ENCODE peak calls at places on chromosome 9, in six cellular contexts. R is HCT116, H is progenitor cell of endocrine pancreas, Z is fibroblast of pulmonary artery, F is A549, S is H9. K is an unnamed sample.

GRCh38 chr9:89351584-89351983 is 33.3 kb downstream of the SECISBP2 start:
- DNase-seq in S (no peak), R (no peak), Z (no peak), H (no peak), F (no peak), K (no peak)

GRCh38 chr9:97525451-97525850 is 24.0 kb downstream of the TMOD1 start:
- DNase-seq in F (no peak), S (no peak), R (no peak), H (no peak), Z (no peak), K (no peak)

GRCh38 chr9:3906437-3907213 is 380.8 kb upstream of the RFX3 start:
- DNase-seq in S (no peak), H (no peak), R (peak), Z (peak), F (peak), K (no peak)

GRCh38 chr9:36187414-36187813 is 3.3 kb upstream of the CLTA start:
- DNase-seq in Z (peak), S (no peak), F (no peak), H (no peak), R (no peak), K (no peak)

GRCh38 chr9:114226289-114227055 is 71.1 kb downstream of the COL27A1 start:
- DNase-seq in H (no peak), R (no peak), S (no peak), F (no peak), Z (no peak), K (no peak)

GRCh38 chr9:93248373-93248772 is 64.4 kb downstream of the WNK2 start:
- DNase-seq in R (no peak), S (no peak), Z (no peak), H (no peak), F (no peak), K (no peak)

GRCh38 chr9:82532504-82532903 is 530.4 kb downstream of the RASEF start:
- DNase-seq in H (no peak), F (peak), S (no peak), Z (peak), R (no peak), K (no peak)

GRCh38 chr9:93297659-93298497 is 113.9 kb downstream of the WNK2 start:
- DNase-seq in F (no peak), S (peak), H (no peak), Z (no peak), R (no peak), K (no peak)

GRCh38 chr9:78021692-78022091 is 9.9 kb downstream of the GNAQ start:
- DNase-seq in H (no peak), S (no peak), R (no peak), F (no peak), Z (no peak), K (peak)

GRCh38 chr9:35904966-35905781 is 828 bp upstream of the HRCT1 start:
- DNase-seq in S (no peak), R (no peak), F (no peak), H (no peak), Z (no peak), K (no peak)

GRCh38 chr9:110926828-110927227 is 111.4 kb downstream of the LPAR1 start:
- DNase-seq in R (no peak), H (no peak), S (no peak), F (no peak), Z (no peak), K (no peak)

GRCh38 chr9:114895605-114896004 is 34.8 kb downstream of the TNFSF8 start:
- DNase-seq in Z (peak), R (no peak), F (no peak), S (no peak), H (no peak), K (no peak)

GRCh38 chr9:135974220-135974573 is 13.0 kb upstream of the UBAC1 start:
- DNase-seq in F (no peak), R (no peak), S (no peak), Z (no peak), H (no peak), K (no peak)

GRCh38 chr9:71485306-71485705 is 283.0 kb downstream of the CEMIP2 start:
- DNase-seq in S (no peak), F (no peak), R (no peak), Z (no peak), H (no peak), K (no peak)

GRCh38 chr9:71483457-71483856 is 284.9 kb downstream of the CEMIP2 start:
- DNase-seq in F (no peak), Z (no peak), R (no peak), S (no peak), H (no peak), K (no peak)

GRCh38 chr9:71490810-71491209 is 277.5 kb downstream of the CEMIP2 start:
- DNase-seq in F (peak), R (no peak), H (no peak), Z (no peak), S (no peak), K (no peak)

GRCh38 chr9:71487046-71487445 is 281.3 kb downstream of the CEMIP2 start:
- DNase-seq in R (no peak), H (no peak), S (peak), Z (no peak), F (no peak), K (no peak)
- TF ChIP-seq CTCF in R (peak), H (no peak), S (peak), Z (no peak), F (no peak), K (no peak)

DNA sequence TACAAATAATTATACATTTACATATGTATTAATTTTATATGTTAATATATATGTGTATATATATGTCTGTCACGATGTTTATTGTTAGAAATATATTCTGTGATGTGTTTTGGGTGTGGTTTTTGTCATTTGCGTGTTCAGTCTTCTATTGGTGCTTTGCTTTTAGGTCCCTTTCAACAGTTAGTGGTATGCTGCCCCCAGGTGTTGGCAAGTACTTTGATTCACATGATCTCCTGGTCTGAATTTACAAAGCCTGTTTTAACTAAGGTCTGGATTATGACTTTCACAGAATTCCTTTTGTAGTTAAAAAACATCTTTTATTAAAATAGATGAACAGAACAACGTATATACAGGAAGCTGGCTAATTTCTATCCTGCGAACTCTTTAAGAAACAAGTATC is 271.5 kb downstream of the CCDC171 start:
- DNase-seq in H (no peak), S (no peak), R (peak), F (no peak), Z (peak), K (peak)
- TF ChIP-seq CTCF in H (peak), S (peak), R (peak), F (no peak), Z (peak), K (no peak)

DNA sequence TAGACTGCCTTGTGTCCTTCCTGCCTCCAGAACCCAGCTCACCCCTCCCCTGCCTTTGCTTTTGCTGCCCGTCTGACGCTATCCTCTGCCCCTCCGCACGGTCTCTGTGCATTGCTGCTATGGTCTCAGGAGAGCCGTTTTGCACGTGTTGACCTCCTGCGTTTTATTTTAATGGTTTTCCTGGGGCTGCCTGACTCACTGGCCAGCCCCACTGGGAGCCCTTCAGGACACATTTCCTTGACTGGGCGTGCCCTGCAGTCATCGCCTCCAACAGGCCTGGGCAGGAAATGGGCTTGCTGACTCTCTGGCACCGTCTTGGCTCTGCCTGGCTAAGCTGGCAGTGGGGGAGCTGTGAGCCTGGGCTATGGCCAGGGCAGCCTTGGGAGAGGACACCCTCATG is 17.9 kb upstream of the ASS1 start:
- DNase-seq in S (peak), F (peak), H (no peak), Z (peak), R (no peak), K (no peak)
- TF ChIP-seq CTCF in S (no peak), F (no peak), H (no peak), Z (no peak), R (no peak), K (no peak)

GRCh38 chr9:99221266-99221622 is 498 bp downstream of the ALG2 start:
- DNase-seq in H (no peak), Z (no peak), F (peak), S (no peak), R (no peak), K (no peak)
- TF ChIP-seq CTCF in H (no peak), Z (no peak), F (no peak), S (no peak), R (no peak), K (no peak)

GRCh38 chr9:134363450-134363849 is 37.2 kb downstream of the RXRA start:
- DNase-seq in S (no peak), Z (no peak), H (no peak), R (no peak), F (no peak), K (no peak)

GRCh38 chr9:134365791-134366222 is 39.6 kb downstream of the RXRA start:
- DNase-seq in F (peak), R (no peak), H (no peak), Z (peak), S (peak), K (no peak)

GRCh38 chr9:134366223-134367031 is 40.2 kb downstream of the RXRA start:
- DNase-seq in F (peak), H (no peak), Z (peak), S (no peak), R (no peak), K (no peak)

GRCh38 chr9:134365115-134365596 is 38.9 kb downstream of the RXRA start:
- DNase-seq in H (no peak), F (no peak), R (no peak), S (no peak), Z (no peak), K (no peak)

DNA sequence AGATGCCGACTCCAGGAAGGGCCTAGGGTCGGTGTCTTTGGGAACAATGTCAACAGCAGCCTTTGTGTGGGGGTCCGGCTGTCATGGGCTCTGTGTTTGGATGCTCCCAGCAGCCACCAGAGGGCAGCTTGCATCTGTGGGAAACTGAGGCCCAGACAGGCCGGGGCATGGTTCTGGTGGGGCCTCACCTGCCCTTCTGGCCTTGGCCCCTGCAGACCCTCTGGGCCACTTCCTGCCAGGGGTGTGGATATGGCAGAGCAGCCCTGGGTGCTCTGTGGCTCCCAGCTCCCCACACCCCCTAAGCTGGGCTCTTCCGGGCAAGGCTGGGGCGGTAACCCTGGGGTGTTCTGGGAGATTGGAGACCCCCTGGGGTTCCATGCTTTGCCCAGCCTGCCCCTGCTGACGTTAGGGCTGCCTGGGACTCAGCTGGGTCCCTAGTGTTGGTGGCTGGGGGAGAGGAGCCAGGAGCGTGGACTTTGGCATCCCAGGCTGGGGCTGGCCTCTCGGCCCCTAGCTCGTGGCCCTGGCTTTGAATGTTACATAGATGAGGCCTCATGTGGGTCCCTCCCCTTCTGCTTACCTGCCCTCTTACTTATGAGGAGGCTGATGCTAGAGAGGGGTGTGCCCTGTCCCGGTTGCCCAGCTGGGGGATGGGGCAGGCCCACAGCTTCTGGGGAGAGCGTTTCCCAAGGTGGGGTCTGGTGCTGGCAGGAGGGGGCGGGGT is 38.3 kb downstream of the RXRA start:
- DNase-seq in Z (no peak), S (no peak), R (no peak), H (no peak), F (no peak), K (no peak)
- TF ChIP-seq CTCF in Z (no peak), S (peak), R (peak), H (no peak), F (no peak), K (no peak)

GRCh38 chr9:109560470-109561132 is 62.5 kb upstream of the PTPN3 start:
- DNase-seq in Z (no peak), F (no peak), R (peak), H (no peak), S (peak), K (peak)
- TF ChIP-seq CTCF in Z (no peak), F (no peak), R (peak), H (no peak), S (peak), K (no peak)

GRCh38 chr9:1869843-1870242 is 145.3 kb upstream of the SMARCA2 start:
- DNase-seq in S (peak), H (peak), R (peak), F (peak), Z (peak), K (peak)
- TF ChIP-seq CTCF in S (peak), H (peak), R (peak), F (peak), Z (peak), K (peak)

GRCh38 chr9:123753011-123753410 is 176.9 kb downstream of the DENND1A start:
- DNase-seq in F (no peak), R (no peak), H (no peak), S (no peak), Z (no peak), K (no peak)

GRCh38 chr9:123753669-123754307 is 176.1 kb downstream of the DENND1A start:
- DNase-seq in H (no peak), S (no peak), F (no peak), Z (no peak), R (no peak), K (no peak)

GRCh38 chr9:123745933-123746332 is 184.0 kb downstream of the DENND1A start:
- DNase-seq in F (no peak), R (no peak), Z (no peak), H (no peak), S (no peak), K (no peak)

GRCh38 chr9:123746765-123747164 is 183.2 kb downstream of the DENND1A start:
- DNase-seq in F (no peak), R (no peak), H (no peak), S (no peak), Z (no peak), K (no peak)

GRCh38 chr9:123749580-123750202 is 180.2 kb downstream of the DENND1A start:
- DNase-seq in R (no peak), H (no peak), Z (no peak), F (no peak), S (no peak), K (no peak)
- TF ChIP-seq CTCF in R (no peak), H (no peak), Z (no peak), F (no peak), S (no peak), K (no peak)

K was measured in endothelial cell.